ENCODE peak calls at places on chromosome 2, in seven cellular contexts. X is right atrium auricular region, G is Caco-2, Q is SK-N-SH, A is esophagus muscularis mucosa, U is left ventricle myocardium inferior, N is A549. E is an unnamed sample.

GRCh38 chr2:174023591-174024523 is 58.7 kb upstream of the SP3 start:
- DNase-seq in U (peak; percentile 48), X (peak; percentile 93), N (peak; percentile 67), Q (peak; percentile 81), G (no peak), A (no peak), E (peak; percentile 81)

GRCh38 chr2:30385327-30385726 is 61.7 kb upstream of the LCLAT1 start:
- DNase-seq in N (peak; percentile 36), G (peak; percentile 76), X (no peak), A (no peak), Q (no peak), U (no peak), E (no peak)

GRCh38 chr2:10305715-10306114 is 3.0 kb downstream of the HPCAL1 start:
- DNase-seq in Q (no peak), G (no peak), A (no peak), U (no peak), N (peak; percentile 47), X (no peak), E (no peak)

GRCh38 chr2:74845217-74845751 is 11.4 kb downstream of the HK2 start:
- DNase-seq in N (peak; percentile 76), Q (no peak), A (peak; percentile 94), X (peak; percentile 82), U (peak; percentile 69), G (peak; percentile 67), E (peak; percentile 61)

GRCh38 chr2:240322991-240323390 is 112.5 kb upstream of the GPC1 start:
- DNase-seq in N (no peak), X (no peak), Q (peak; percentile 23), U (no peak), A (no peak), G (no peak), E (no peak)

GRCh38 chr2:241372376-241372992 is 16.4 kb downstream of the FARP2 start:
- DNase-seq in U (no peak), A (no peak), X (no peak), G (no peak), Q (peak; percentile 42), N (no peak), E (no peak)

GRCh38 chr2:124879615-124880014 is 854.5 kb downstream of the CNTNAP5 start:
- DNase-seq in G (no peak), U (no peak), X (no peak), Q (no peak), N (no peak), A (no peak), E (no peak)

GRCh38 chr2:213161759-213162514 is 10.5 kb upstream of the IKZF2 start:
- DNase-seq in A (no peak), N (no peak), U (no peak), G (no peak), Q (no peak), X (no peak), E (no peak)

GRCh38 chr2:8653485-8653884 is 28.4 kb upstream of the ID2 start:
- DNase-seq in N (no peak), A (no peak), Q (no peak), U (no peak), G (no peak), X (no peak), E (no peak)

GRCh38 chr2:6362671-6363450 is 502.8 kb downstream of the CMPK2 start:
- DNase-seq in N (no peak), X (no peak), G (no peak), Q (no peak), A (no peak), U (no peak), E (no peak)

GRCh38 chr2:241364781-241365180 is 8.7 kb downstream of the FARP2 start:
- DNase-seq in G (no peak), Q (no peak), A (no peak), X (no peak), U (no peak), N (no peak), E (no peak)

GRCh38 chr2:132542953-132543569 is 126.5 kb downstream of the GPR39 start:
- DNase-seq in U (no peak), A (no peak), N (peak; percentile 23), Q (no peak), X (peak; percentile 16), G (peak; percentile 51), E (no peak)

GRCh38 chr2:174438146-174438886 is 42.8 kb downstream of the SCRN3 start:
- DNase-seq in A (no peak), X (no peak), U (peak; percentile 56), N (no peak), G (no peak), Q (no peak), E (no peak)

GRCh38 chr2:33451825-33452224 is 24.6 kb upstream of the RASGRP3 start:
- DNase-seq in U (no peak), Q (no peak), G (no peak), X (no peak), A (no peak), N (no peak), E (no peak)

GRCh38 chr2:33021542-33022259 is 74.9 kb downstream of the LTBP1 start:
- DNase-seq in A (peak; percentile 24), N (peak; percentile 45), U (no peak), G (no peak), Q (no peak), X (no peak), E (peak; percentile 64)

GRCh38 chr2:182499706-182500470 is 73.1 kb upstream of the PDE1A start:
- DNase-seq in Q (no peak), X (no peak), N (no peak), U (no peak), A (no peak), G (no peak), E (no peak)

GRCh38 chr2:130763405-130763804 is 8.1 kb downstream of the AMER3 start:
- DNase-seq in U (no peak), N (no peak), A (no peak), G (no peak), Q (no peak), X (peak; percentile 21), E (no peak)

DNA sequence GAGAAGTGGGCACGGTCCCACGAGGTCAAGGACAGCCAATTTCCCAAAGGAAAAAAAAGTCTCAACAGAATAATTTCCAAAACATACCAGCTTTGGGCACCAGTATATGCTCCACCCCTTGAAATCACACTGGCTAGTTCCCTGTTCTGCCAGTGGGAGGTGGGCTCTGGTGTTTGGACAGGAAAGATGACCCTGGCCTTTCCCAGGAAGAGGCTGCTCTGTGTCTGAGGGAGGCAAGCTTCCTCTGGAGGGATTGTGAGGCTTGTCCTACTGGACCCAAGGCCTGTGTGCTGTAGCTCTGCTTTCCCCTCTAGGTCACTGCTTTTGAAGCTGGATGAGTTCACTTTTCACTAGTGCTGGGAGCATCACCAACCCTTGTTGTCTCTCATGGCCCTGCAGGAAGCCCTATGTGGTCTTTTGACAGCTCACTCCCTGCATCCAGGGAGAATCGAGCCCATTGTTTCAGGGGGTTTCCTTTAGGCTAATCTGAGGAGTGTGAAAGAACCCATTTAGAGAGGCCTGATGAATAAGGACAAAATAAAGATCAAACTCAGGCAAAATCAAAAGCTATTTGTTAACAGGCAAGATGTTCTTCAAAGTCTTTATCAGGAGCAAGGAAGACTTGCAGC is 36.3 kb downstream of the CXCR4 start:
- DNase-seq in G (no peak), Q (no peak), X (no peak), A (no peak), N (no peak), U (no peak), E (no peak)
- TF ChIP-seq CTCF in G (no peak), Q (no peak), X (no peak), A (no peak), N (no peak), U (no peak), E (no peak)

GRCh38 chr2:27571197-27571596 is 11.6 kb upstream of the ZNF512 start:
- DNase-seq in Q (no peak), U (no peak), A (peak; percentile 34), G (no peak), N (no peak), X (no peak), E (no peak)

GRCh38 chr2:27571681-27572080 is 11.2 kb upstream of the ZNF512 start:
- DNase-seq in U (no peak), A (peak; percentile 57), Q (no peak), G (no peak), N (no peak), X (no peak), E (no peak)

GRCh38 chr2:27572998-27573429 is 9.8 kb upstream of the ZNF512 start:
- DNase-seq in G (no peak), X (no peak), U (no peak), A (peak; percentile 26), Q (no peak), N (no peak), E (no peak)

GRCh38 chr2:27573452-27573851 is 9.4 kb upstream of the ZNF512 start:
- DNase-seq in X (no peak), G (no peak), U (no peak), N (no peak), Q (no peak), A (peak; percentile 37), E (peak; percentile 93)

DNA sequence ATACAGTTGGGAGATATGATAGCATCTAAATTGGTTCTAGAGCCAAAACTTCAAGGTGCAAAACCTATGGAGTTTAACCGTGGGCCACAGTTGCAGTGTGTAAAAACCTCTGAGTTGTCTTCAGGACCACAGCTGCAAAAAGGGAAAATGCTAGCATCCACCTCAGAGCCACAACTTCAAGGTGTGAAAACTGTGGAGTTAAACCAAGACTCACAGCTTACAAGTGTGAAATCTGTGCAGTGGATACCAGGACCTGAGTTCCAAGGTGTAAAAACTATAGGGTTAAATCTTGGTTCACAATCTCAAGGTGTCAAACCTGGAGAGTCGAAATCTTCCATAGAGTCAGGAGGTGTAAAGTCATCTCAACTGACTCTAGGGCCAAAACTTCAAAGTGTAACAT is 10.4 kb upstream of the ZNF512 start:
- DNase-seq in Q (no peak), U (no peak), A (peak; percentile 50), G (no peak), X (no peak), N (no peak), E (no peak)
- H3K9me3 ChIP-seq in Q (no peaks in the 10 kb centered on the region), U (peaks cover 48% of the 10 kb centered on the region), A (no peaks in the 10 kb centered on the region), G (no peaks in the 10 kb centered on the region), X (peaks cover 18% of the 10 kb centered on the region), N (peaks cover 59% of the 10 kb centered on the region), E (no peaks in the 10 kb centered on the region)

GRCh38 chr2:179661986-179662385 is 199.4 kb downstream of the ZNF385B start:
- DNase-seq in G (no peak), A (no peak), X (no peak), N (no peak), U (no peak), Q (no peak), E (no peak)
- H3K4me3 ChIP-seq in G (no peak overlapping the region), A (no peak overlapping the region), X (no peak overlapping the region), N (no peak overlapping the region), U (no peak overlapping the region), Q (no peak overlapping the region), E (no peak overlapping the region)

DNA sequence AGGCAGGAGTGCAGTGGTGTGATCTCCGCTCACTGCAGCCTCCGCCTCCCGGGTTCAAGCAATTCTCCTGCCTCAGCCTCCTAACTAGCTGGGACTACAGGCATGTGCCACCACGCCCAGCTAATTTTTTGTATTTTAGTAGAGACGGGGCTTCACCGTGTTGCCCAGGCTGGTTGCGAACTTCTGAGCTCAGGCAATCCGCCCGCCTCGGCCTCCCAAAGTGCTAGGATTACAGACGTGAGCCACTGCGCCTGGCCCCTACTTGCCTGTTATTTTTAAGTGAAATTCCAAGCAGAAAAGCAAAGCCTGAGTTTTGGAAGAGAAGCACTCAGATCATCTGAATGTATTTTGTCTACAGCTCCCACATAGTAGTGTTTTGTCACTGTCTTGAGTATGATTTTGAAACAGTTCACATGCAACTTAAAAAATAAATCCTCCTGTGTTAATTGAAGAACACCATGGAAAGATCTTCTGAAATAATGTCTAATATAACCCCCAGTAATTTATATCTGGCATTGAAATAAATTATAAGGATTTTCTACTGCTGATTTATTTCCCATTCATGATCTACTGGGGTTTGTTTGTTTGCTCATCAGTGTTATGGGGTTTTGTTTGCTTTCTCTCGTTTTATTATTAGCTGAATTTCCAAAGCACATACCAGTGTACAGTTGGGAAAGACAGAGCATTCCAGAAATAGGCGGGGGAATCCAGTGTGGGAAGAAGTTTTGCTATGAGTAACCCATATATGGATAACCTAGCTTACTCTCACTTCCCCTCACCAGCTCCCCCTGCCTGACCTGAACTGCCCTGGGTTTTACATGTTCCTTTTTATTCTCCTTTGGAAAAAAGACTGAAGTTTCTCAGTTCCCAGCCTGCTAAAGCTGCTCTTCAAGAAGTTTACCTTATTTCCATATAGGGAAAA is 80.1 kb upstream of the MAP3K20 start:
- DNase-seq in Q (no peak), N (peak; percentile 97), U (peak; percentile 27), G (peak; percentile 79), X (no peak), A (no peak), E (peak; percentile 87)
- TF ChIP-seq CTCF in Q (peak; percentile 39), N (peak; percentile 8), U (no peak), G (peak; percentile 37), X (peak; percentile 39), A (peak; percentile 13), E (peak; percentile 58)

E was measured in AG04450.